ENCODE peak calls at places on chromosomes 6 and 20, in ten cellular contexts. S, M, Q, D, I, A, E, O, F and H are unnamed samples.

GRCh38 chr6:118830691-118831090 is 63.3 kb upstream of the ASF1A start:
- DNase-seq in S (no peak), O (no peak), F (no peak), D (no peak), M (no peak), I (no peak), Q (no peak), A (no peak), E (no peak), H (no peak)

GRCh38 chr20:289693-290080 is 863 bp downstream of the C20orf96 start:
- DNase-seq in E (no peak), D (no peak), S (no peak), M (no peak), F (no peak), I (no peak), A (no peak), Q (no peak), O (no peak), H (no peak)

GRCh38 chr6:15602144-15602543 is 60.7 kb downstream of the DTNBP1 start:
- DNase-seq in F (no peak), O (no peak), D (no peak), S (peak; percentile 54), M (no peak), I (peak; percentile 36), Q (no peak), E (no peak), A (no peak), H (no peak)

GRCh38 chr6:24223131-24223715 is 97.2 kb downstream of the NRSN1 start:
- DNase-seq in O (no peak), I (no peak), M (no peak), F (no peak), Q (no peak), E (no peak), D (no peak), A (no peak), S (no peak), H (no peak)

GRCh38 chr20:1618954-1619550 is 757 bp downstream of the SIRPB1 start:
- DNase-seq in E (no peak), I (peak; percentile 0), M (no peak), A (no peak), Q (no peak), S (no peak), F (no peak), O (no peak), D (no peak), H (no peak)

GRCh38 chr20:34365765-34366213 is 2.7 kb downstream of the ITCH start:
- DNase-seq in F (no peak), E (no peak), A (no peak), M (no peak), I (no peak), O (no peak), D (no peak), Q (no peak), S (no peak), H (no peak)

GRCh38 chr6:14996892-14997291 is 249.0 kb upstream of the JARID2 start:
- DNase-seq in D (no peak), S (no peak), A (no peak), F (no peak), M (no peak), I (no peak), O (no peak), Q (no peak), E (no peak), H (no peak)

GRCh38 chr6:145623231-145623630 is 112.1 kb downstream of the EPM2A start:
- DNase-seq in D (no peak), M (no peak), O (no peak), A (no peak), S (no peak), F (no peak), I (peak; percentile 73), E (no peak), Q (no peak), H (no peak)

GRCh38 chr6:3997144-3997770 is 81.7 kb downstream of the FAM217A start:
- DNase-seq in D (no peak), Q (peak; percentile 39), A (no peak), M (no peak), F (no peak), O (no peak), E (no peak), S (no peak), I (no peak), H (no peak)

GRCh38 chr20:22533823-22534751 is 50.3 kb downstream of the FOXA2 start:
- DNase-seq in Q (no peak), S (no peak), O (no peak), E (no peak), D (no peak), F (no peak), A (no peak), M (no peak), I (no peak), H (no peak)

GRCh38 chr6:82227770-82228169 is 19.8 kb downstream of the IBTK start:
- DNase-seq in D (no peak), O (no peak), E (no peak), M (no peak), I (no peak), A (no peak), S (no peak), Q (no peak), F (no peak), H (no peak)

GRCh38 chr20:51195419-51195901 is 172.6 kb upstream of the KCNG1 start:
- DNase-seq in S (no peak), D (no peak), M (no peak), O (no peak), Q (no peak), A (no peak), E (no peak), I (no peak), F (no peak), H (no peak)

DNA sequence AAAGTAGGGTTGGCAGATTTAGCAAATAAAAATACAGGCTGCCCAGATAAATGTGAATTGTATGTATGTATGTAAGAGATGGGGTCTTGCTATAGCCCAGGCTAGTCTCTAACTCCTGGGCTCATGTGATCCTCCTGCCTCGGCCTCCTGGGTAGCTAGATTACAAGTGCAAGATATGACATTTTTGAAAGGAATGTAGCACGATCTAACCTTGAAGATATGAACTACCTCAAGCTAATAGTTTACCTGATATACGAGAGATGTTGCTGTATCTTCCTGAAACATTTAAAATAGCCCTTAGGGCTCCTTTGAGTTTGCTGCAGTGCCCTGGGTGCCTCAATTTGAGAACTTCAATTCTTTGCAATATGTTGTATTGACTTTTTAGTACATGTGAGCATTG is 42.1 kb downstream of the AFG1L start:
- DNase-seq in S (no peak), F (no peak), I (peak; percentile 88), E (no peak), D (no peak), A (no peak), Q (no peak), O (no peak), M (no peak), H (no peak)
- H3K27ac ChIP-seq in S (no peak overlapping the region), F (no peak overlapping the region), I (no peak overlapping the region), E (no peak overlapping the region), D (no peak overlapping the region), A (no peak overlapping the region), Q (no peak overlapping the region), O (no peak overlapping the region), M (no peak overlapping the region), H (no peak overlapping the region)

GRCh38 chr6:151160869-151161268 is 78.9 kb upstream of the AKAP12 start:
- DNase-seq in Q (no peak), M (no peak), O (no peak), F (no peak), E (peak; percentile 65), D (no peak), S (no peak), I (peak; percentile 78), A (no peak), H (no peak)
- H3K4me3 ChIP-seq in Q (no peak overlapping the region), M (no peak overlapping the region), O (no peak overlapping the region), F (no peak overlapping the region), E (no peak overlapping the region), D (no peak overlapping the region), S (no peak overlapping the region), I (no peak overlapping the region), A (no peak overlapping the region), H (no peak overlapping the region)

GRCh38 chr6:134047124-134047523 is 5.3 kb downstream of the SLC2A12 start:
- DNase-seq in F (no peak), M (no peak), D (no peak), O (no peak), A (no peak), I (no peak), S (no peak), Q (no peak), E (no peak), H (no peak)
- H3K27ac ChIP-seq in F (no peak overlapping the region), M (no peak overlapping the region), D (no peak overlapping the region), O (no peak overlapping the region), A (peak overlapping the region; percentile 71), I (no peak overlapping the region), S (no peak overlapping the region), Q (no peak overlapping the region), E (peak overlapping the region; percentile 10), H (no peak overlapping the region)

GRCh38 chr6:131949909-131950766 is 1.0 kb downstream of the CCN2 start:
- DNase-seq in A (peak; percentile 73), S (no peak), E (peak; percentile 86), M (peak; percentile 86), Q (peak; percentile 87), I (peak; percentile 47), F (peak; percentile 76), O (peak; percentile 83), D (peak; percentile 86), H (peak; percentile 90)

GRCh38 chr6:131952886-131953509 is 1.8 kb upstream of the CCN2 start:
- DNase-seq in D (no peak), M (no peak), S (no peak), I (no peak), A (no peak), F (no peak), O (no peak), E (no peak), Q (no peak), H (no peak)

GRCh38 chr6:131950767-131951575 is at the start of gene CCN2:
- DNase-seq in M (peak; percentile 90), F (peak; percentile 85), Q (peak; percentile 99), O (peak; percentile 84), S (no peak), A (peak; percentile 79), D (peak; percentile 98), I (peak; percentile 92), E (peak; percentile 90), H (peak; percentile 94)

GRCh38 chr6:131949615-131949908 is 1.6 kb downstream of the CCN2 start:
- DNase-seq in O (no peak), E (no peak), S (no peak), M (no peak), D (no peak), Q (peak; percentile 78), I (peak; percentile 94), A (no peak), F (no peak), H (no peak)

GRCh38 chr6:131951576-131952230 is 531 bp upstream of the CCN2 start:
- DNase-seq in E (no peak), I (no peak), M (no peak), S (no peak), O (no peak), D (no peak), F (no peak), A (no peak), Q (no peak), H (no peak)
- H3K4me3 ChIP-seq in E (peak overlapping the region; percentile 43), I (no peak overlapping the region), M (peak overlapping the region; percentile 78), S (no peak overlapping the region), O (peak overlapping the region; percentile 83), D (peak overlapping the region; percentile 82), F (peak overlapping the region; percentile 85), A (peak overlapping the region; percentile 70), Q (peak overlapping the region; percentile 98), H (peak overlapping the region; percentile 91)